ENCODE peak calls at places on chromosomes 3 and 15, in four cellular contexts. M is testis; B is stimulated activated effector memory CD8-positive, alpha-beta T cell treated with anti-CD3 and anti-CD28 coated beads, Interleukin-12 subunit alpha, Interleukin-12 subunit beta, amount 100 ng/mL, for 72 hours; Y is amniotic epithelial cell. E is an unnamed sample.

GRCh38 chr3:171357721-171358120 is 102.5 kb downstream of the TNIK start:
- DNase-seq in M (no peak), B (no peak), Y (no peak), E (no peak)

GRCh38 chr3:117645561-117646242 is 936.1 kb downstream of the TUSC7 start:
- DNase-seq in M (no peak), B (no peak), Y (no peak), E (no peak)

GRCh38 chr3:53114011-53114400 is 16.2 kb downstream of the RFT1 start:
- DNase-seq in M (peak; percentile 91), B (peak; percentile 71), Y (peak; percentile 67), E (peak; percentile 40)

GRCh38 chr15:76973362-76973743 is 21.6 kb upstream of the PSTPIP1 start:
- DNase-seq in M (peak; percentile 63), B (peak; percentile 59), Y (peak; percentile 26), E (no peak)

GRCh38 chr3:70889162-70890045 is 577.0 kb upstream of the MDFIC2 start:
- DNase-seq in M (no peak), B (no peak), Y (peak; percentile 45), E (no peak)

GRCh38 chr15:43748376-43748775 is 2.1 kb downstream of the PDIA3 start:
- DNase-seq in M (no peak), B (no peak), Y (peak; percentile 24), E (no peak)

GRCh38 chr15:72034859-72035650 is 82.9 kb downstream of the MYO9A start:
- DNase-seq in M (no peak), B (no peak), Y (no peak), E (no peak)

GRCh38 chr3:194072097-194072428 is 63.9 kb upstream of the HES1 start:
- DNase-seq in M (no peak), B (no peak), Y (peak; percentile 40), E (no peak)

GRCh38 chr3:170622369-170623159 is 36.7 kb upstream of the SLC7A14 start:
- DNase-seq in M (no peak), B (no peak), Y (peak; percentile 89), E (no peak)

GRCh38 chr15:77187751-77188464 is 117.0 kb upstream of the TSPAN3 start:
- DNase-seq in M (peak; percentile 26), B (no peak), Y (no peak), E (no peak)

GRCh38 chr3:43259626-43260025 is 26.7 kb upstream of the SNRK start:
- DNase-seq in M (no peak), B (no peak), Y (no peak), E (no peak)

GRCh38 chr15:71083349-71083748 is 31.9 kb upstream of the THSD4 start:
- DNase-seq in M (peak; percentile 44), B (no peak), Y (no peak), E (no peak)

GRCh38 chr3:58608648-58609047 is 31.5 kb upstream of the FAM107A start:
- DNase-seq in M (no peak), B (no peak), Y (no peak), E (peak; percentile 53)

GRCh38 chr15:67266870-67267269 is 12.3 kb downstream of the IQCH start:
- DNase-seq in M (no peak), B (no peak), Y (no peak), E (no peak)

GRCh38 chr15:42155546-42156265 is 730 bp downstream of the PLA2G4F start:
- DNase-seq in M (no peak), B (no peak), Y (no peak), E (no peak)

GRCh38 chr3:124934577-124934976 is at the start of gene MUC13:
- DNase-seq in M (no peak), B (no peak), Y (no peak), E (no peak)

GRCh38 chr15:66996099-66996498 is 69.3 kb upstream of the SMAD3 start:
- DNase-seq in M (no peak), B (no peak), Y (no peak), E (no peak)

GRCh38 chr3:85939026-85939616 is 980.3 kb downstream of the CADM2 start:
- DNase-seq in M (no peak), B (no peak), Y (no peak), E (peak; percentile 85)

GRCh38 chr3:138862924-138863775 is 28.4 kb upstream of the PIK3CB start:
- DNase-seq in M (no peak), B (no peak), Y (peak; percentile 50), E (no peak)

GRCh38 chr3:4410174-4410573 is 56.9 kb downstream of the SUMF1 start:
- DNase-seq in M (no peak), B (no peak), Y (no peak), E (no peak)

GRCh38 chr15:38878946-38879345 is 314.3 kb upstream of the RASGRP1 start:
- DNase-seq in M (no peak), B (no peak), Y (no peak), E (peak; percentile 0)

GRCh38 chr3:197038604-197039003 is 9.0 kb upstream of the MELTF start:
- DNase-seq in M (no peak), B (no peak), Y (no peak), E (no peak)

GRCh38 chr15:39579487-39580116 is 1.3 kb upstream of the THBS1 start:
- DNase-seq in M (peak; percentile 63), B (no peak), Y (peak; percentile 89), E (no peak)

GRCh38 chr3:160395297-160395696 is 3.7 kb downstream of the IFT80 start:
- DNase-seq in M (no peak), B (no peak), Y (peak; percentile 64), E (no peak)

GRCh38 chr3:14537590-14538450 is 2.3 kb downstream of the GRIP2 start:
- DNase-seq in M (peak; percentile 63), B (no peak), Y (no peak), E (no peak)

GRCh38 chr15:77118787-77119410 is 48.0 kb upstream of the TSPAN3 start:
- DNase-seq in M (peak; percentile 67), B (no peak), Y (peak; percentile 75), E (no peak)

GRCh38 chr3:157104521-157104920 is 55.4 kb downstream of the CCNL1 start:
- DNase-seq in M (no peak), B (no peak), Y (peak; percentile 72), E (no peak)

GRCh38 chr15:36172970-36173369 is 406.5 kb upstream of the CDIN1 start:
- DNase-seq in M (no peak), B (no peak), Y (no peak), E (no peak)

GRCh38 chr15:66089049-66089448 is 164.5 kb downstream of the MEGF11 start:
- DNase-seq in M (peak; percentile 55), B (no peak), Y (no peak), E (no peak)

GRCh38 chr3:72517804-72518442 is 330.3 kb downstream of the SHQ1 start:
- DNase-seq in M (no peak), B (no peak), Y (peak; percentile 34), E (no peak)